ENCODE peak calls at places on chromosomes 13 and 19, in four cellular contexts. One of them, this sample, is unnamed. For H3K27me3 and H4K20me1, the result is how much of the 10 kb centered on the place peaks cover.

GRCh38 chr19:5926641-5927438 is 12.8 kb downstream of the CAPS start:
- DNase-seq in GM23338: no peak
- DNase-seq in HCT116: no peak
- DNase-seq in IMR-90: no peak
- DNase-seq in this sample: peak

GRCh38 chr13:48505597-48506091 is 27.2 kb downstream of the RCBTB2 start:
- DNase-seq in IMR-90: peak
- DNase-seq in GM23338: no peak
- DNase-seq in HCT116: no peak
- DNase-seq in this sample: no peak

GRCh38 chr19:677201-677600 is 1.0 kb downstream of the FSTL3 start:
- DNase-seq in IMR-90: peak
- DNase-seq in HCT116: no peak
- DNase-seq in GM23338: no peak
- DNase-seq in this sample: peak

GRCh38 chr19:12913011-12913561 is 6.0 kb downstream of the SYCE2 start:
- DNase-seq in HCT116: no peak
- DNase-seq in GM23338: peak
- DNase-seq in IMR-90: peak
- DNase-seq in this sample: peak

GRCh38 chr13:114116734-114117133 is 15.7 kb downstream of the RASA3 start:
- DNase-seq in GM23338: no peak
- DNase-seq in HCT116: no peak
- DNase-seq in IMR-90: no peak
- DNase-seq in this sample: no peak

GRCh38 chr13:72507394-72508199 is 219.8 kb downstream of the MZT1 start:
- DNase-seq in HCT116: no peak
- DNase-seq in IMR-90: no peak
- DNase-seq in GM23338: no peak
- DNase-seq in this sample: no peak

GRCh38 chr19:28358604-28359003 is 854.3 kb downstream of the UQCRFS1 start:
- DNase-seq in IMR-90: no peak
- DNase-seq in GM23338: peak
- DNase-seq in HCT116: no peak
- DNase-seq in this sample: no peak

GRCh38 chr19:5896365-5897076 is 7.1 kb downstream of the NDUFA11 start:
- DNase-seq in HCT116: no peak
- DNase-seq in IMR-90: no peak
- DNase-seq in GM23338: no peak
- DNase-seq in this sample: peak

GRCh38 chr19:29629836-29630534 is 23.9 kb downstream of the POP4 start:
- DNase-seq in HCT116: no peak
- DNase-seq in IMR-90: no peak
- DNase-seq in GM23338: no peak
- DNase-seq in this sample: no peak

GRCh38 chr13:43389573-43389972 is 366.2 kb downstream of the DNAJC15 start:
- DNase-seq in GM23338: no peak
- DNase-seq in HCT116: no peak
- DNase-seq in IMR-90: peak
- DNase-seq in this sample: no peak

GRCh38 chr13:99129951-99130350 is 70.7 kb upstream of the UBAC2 start:
- DNase-seq in HCT116: no peak
- DNase-seq in GM23338: no peak
- DNase-seq in IMR-90: no peak
- DNase-seq in this sample: no peak

GRCh38 chr13:101579291-101579802 is 126.9 kb downstream of the ITGBL1 start:
- DNase-seq in GM23338: no peak
- DNase-seq in IMR-90: peak
- DNase-seq in HCT116: no peak
- DNase-seq in this sample: peak

GRCh38 chr13:28117689-28118377 is 17.5 kb upstream of the FLT3 start:
- DNase-seq in HCT116: no peak
- DNase-seq in GM23338: peak
- DNase-seq in IMR-90: no peak
- DNase-seq in this sample: no peak

GRCh38 chr13:101453784-101454201 is 1.3 kb downstream of the ITGBL1 start:
- DNase-seq in HCT116: no peak
- DNase-seq in IMR-90: no peak
- DNase-seq in GM23338: peak
- DNase-seq in this sample: peak

GRCh38 chr13:50094615-50095293 is 79.5 kb downstream of the KCNRG start:
- DNase-seq in IMR-90: peak
- DNase-seq in HCT116: no peak
- DNase-seq in GM23338: no peak
- DNase-seq in this sample: peak

GRCh38 chr19:56333506-56333905 is 18.9 kb upstream of the ZSCAN5A start:
- DNase-seq in HCT116: peak
- DNase-seq in GM23338: peak
- DNase-seq in IMR-90: peak
- DNase-seq in this sample: no peak

GRCh38 chr13:94435604-94436226 is 43.8 kb downstream of the DCT start:
- DNase-seq in IMR-90: peak
- DNase-seq in GM23338: peak
- DNase-seq in HCT116: peak
- DNase-seq in this sample: peak

DNA sequence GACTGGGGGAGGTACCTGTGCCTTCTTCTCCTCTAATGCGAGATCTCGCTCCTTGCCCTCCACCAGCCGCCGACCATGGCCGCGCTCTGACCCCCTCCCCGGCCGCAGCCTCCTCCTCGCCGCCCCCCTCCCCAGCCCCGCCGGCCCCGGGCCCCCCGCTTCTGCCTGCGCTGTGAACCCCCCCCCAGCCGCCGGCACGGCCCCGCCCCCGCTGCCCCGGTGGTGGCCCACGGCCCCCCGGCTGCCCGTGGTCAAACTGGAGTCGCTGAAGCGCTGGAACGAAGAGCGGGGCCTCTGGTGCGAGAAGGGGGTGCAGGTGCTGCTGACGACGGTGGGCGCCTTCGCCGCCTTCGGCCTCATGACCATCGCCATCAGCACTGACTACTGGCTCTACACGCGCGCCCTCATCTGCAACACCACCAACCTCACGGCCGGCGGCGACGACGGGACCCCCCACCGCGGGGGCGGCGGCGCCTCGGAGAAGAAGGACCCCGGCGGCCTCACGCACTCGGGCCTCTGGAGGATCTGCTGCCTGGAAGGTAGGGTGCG is at the start of gene CACNG8:
- DNase-seq in HCT116: no peak
- DNase-seq in GM23338: peak
- DNase-seq in IMR-90: no peak
- DNase-seq in this sample: peak
- H3K27me3 ChIP-seq in HCT116: under half
- H3K27me3 ChIP-seq in GM23338: under half
- H3K27me3 ChIP-seq in IMR-90: half or more
- H3K27me3 ChIP-seq in this sample: half or more

GRCh38 chr13:79503473-79504017 is 22.6 kb downstream of the NDFIP2 start:
- DNase-seq in IMR-90: no peak
- DNase-seq in HCT116: no peak
- DNase-seq in GM23338: no peak
- DNase-seq in this sample: no peak

GRCh38 chr13:79503069-79503468 is 22.1 kb downstream of the NDFIP2 start:
- DNase-seq in HCT116: no peak
- DNase-seq in IMR-90: no peak
- DNase-seq in GM23338: peak
- DNase-seq in this sample: no peak

GRCh38 chr13:79500829-79501228 is 19.9 kb downstream of the NDFIP2 start:
- DNase-seq in HCT116: no peak
- DNase-seq in GM23338: no peak
- DNase-seq in IMR-90: no peak
- DNase-seq in this sample: no peak

GRCh38 chr13:79497852-79498251 is 16.9 kb downstream of the NDFIP2 start:
- DNase-seq in IMR-90: no peak
- DNase-seq in HCT116: no peak
- DNase-seq in GM23338: no peak
- DNase-seq in this sample: no peak

DNA sequence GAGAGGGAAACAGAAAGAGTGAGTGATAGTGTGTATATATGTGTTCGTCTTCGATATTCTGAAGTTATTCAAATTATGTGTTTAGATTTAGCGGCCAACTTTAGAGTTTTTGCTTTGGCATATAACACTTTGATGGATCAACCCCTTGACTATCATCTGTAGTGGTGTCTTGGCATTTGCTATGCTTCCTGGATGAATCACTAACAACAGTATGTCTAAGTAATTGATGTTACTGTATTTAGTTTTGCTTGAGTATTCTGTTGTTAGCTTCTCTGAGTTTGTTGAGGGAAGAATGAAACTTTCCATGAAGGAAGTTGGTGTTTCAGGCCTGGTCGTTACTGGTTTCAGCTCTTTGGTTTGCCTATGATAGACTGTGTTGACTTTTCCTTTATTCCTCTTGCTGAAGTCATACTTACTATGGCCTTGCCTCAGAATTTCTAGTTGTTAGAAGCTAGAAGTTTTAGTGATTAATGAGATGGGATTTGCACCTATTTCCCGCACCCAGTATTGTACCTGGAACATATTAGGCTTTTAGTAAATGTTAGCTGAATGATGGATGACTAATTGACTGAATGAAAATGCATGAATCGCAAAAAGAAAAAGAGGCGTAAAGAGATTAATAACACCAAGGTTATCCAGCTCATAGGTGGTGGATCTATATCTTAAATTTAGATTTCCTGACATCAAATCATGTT is 20.7 kb downstream of the NDFIP2 start:
- DNase-seq in HCT116: no peak
- DNase-seq in GM23338: no peak
- DNase-seq in IMR-90: peak
- DNase-seq in this sample: no peak
- H4K20me1 ChIP-seq in HCT116: under half
- H4K20me1 ChIP-seq in GM23338: under half
- H4K20me1 ChIP-seq in IMR-90: under half
- H4K20me1 ChIP-seq in this sample: half or more

DNA sequence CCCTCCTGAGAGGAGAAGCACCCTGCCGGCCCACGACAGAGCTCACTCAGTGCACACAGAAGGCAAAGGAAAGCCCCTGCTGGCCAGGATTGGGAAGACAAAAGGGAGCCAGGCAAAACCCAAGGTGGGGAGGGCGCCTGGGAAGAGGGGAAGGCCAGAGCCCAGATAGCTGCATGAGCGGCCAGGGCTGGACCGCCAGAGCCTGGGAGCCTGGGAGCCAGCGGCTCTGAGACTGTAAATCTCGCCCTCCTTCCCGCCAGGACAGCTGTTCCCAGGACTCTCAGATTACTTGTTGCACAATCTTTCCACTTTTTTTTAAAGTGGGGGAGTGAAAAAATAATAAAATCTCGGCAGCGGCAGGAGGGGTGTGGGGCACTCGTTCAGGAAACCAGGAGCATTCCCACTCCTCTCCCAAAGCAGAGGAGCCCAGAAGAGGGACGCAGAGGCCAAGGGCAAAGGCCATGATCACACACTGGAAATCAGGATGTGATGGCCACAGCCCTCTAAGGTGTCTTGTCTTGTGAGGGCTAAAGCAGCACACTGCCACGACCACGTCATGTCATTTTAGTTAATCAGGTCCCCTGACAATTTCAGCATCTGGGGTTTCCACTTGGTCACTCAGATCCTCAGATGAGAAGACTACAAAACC is 19.6 kb upstream of the EPHX3 start:
- DNase-seq in IMR-90: peak
- DNase-seq in GM23338: peak
- DNase-seq in HCT116: no peak
- DNase-seq in this sample: peak
- H3K27ac ChIP-seq in IMR-90: peak
- H3K27ac ChIP-seq in GM23338: peak
- H3K27ac ChIP-seq in HCT116: no peak
- H3K27ac ChIP-seq in this sample: peak

GRCh38 chr19:45971260-45971902 is 2.3 kb downstream of the NOVA2 start:
- DNase-seq in HCT116: no peak
- DNase-seq in IMR-90: no peak
- DNase-seq in GM23338: no peak
- DNase-seq in this sample: peak
- H3K27me3 ChIP-seq in HCT116: under half
- H3K27me3 ChIP-seq in IMR-90: half or more
- H3K27me3 ChIP-seq in GM23338: under half
- H3K27me3 ChIP-seq in this sample: under half

GRCh38 chr19:3980353-3981251 is 4.7 kb downstream of the EEF2 start:
- DNase-seq in GM23338: no peak
- DNase-seq in HCT116: no peak
- DNase-seq in IMR-90: no peak
- DNase-seq in this sample: peak
- H4K20me1 ChIP-seq in GM23338: half or more
- H4K20me1 ChIP-seq in HCT116: half or more
- H4K20me1 ChIP-seq in IMR-90: half or more
- H4K20me1 ChIP-seq in this sample: half or more

GRCh38 chr19:44725251-44725650 is 23.3 kb upstream of the BCL3 start:
- DNase-seq in GM23338: peak
- DNase-seq in HCT116: no peak
- DNase-seq in IMR-90: no peak
- DNase-seq in this sample: peak
- H3K27ac ChIP-seq in GM23338: no peak
- H3K27ac ChIP-seq in HCT116: peak
- H3K27ac ChIP-seq in IMR-90: no peak
- H3K27ac ChIP-seq in this sample: no peak

GRCh38 chr13:78600317-78600899 is 2.9 kb downstream of the POU4F1 start:
- DNase-seq in HCT116: no peak
- DNase-seq in GM23338: no peak
- DNase-seq in IMR-90: no peak
- DNase-seq in this sample: no peak
- H3K27me3 ChIP-seq in HCT116: under half
- H3K27me3 ChIP-seq in GM23338: half or more
- H3K27me3 ChIP-seq in IMR-90: half or more
- H3K27me3 ChIP-seq in this sample: half or more